ENCODE peak calls at places on chromosomes 2 and 18, in nine cellular contexts. B, G, C, T, J, I, H, R and Q are unnamed samples.

GRCh38 chr18:35117372-35117771 is 76.2 kb downstream of the MAPRE2 start:
- DNase-seq in B (no peak), G (no peak), C (no peak), T (no peak), J (no peak), I (no peak), H (no peak), R (no peak), Q (no peak)

GRCh38 chr2:45205480-45205879 is 196.2 kb upstream of the SIX2 start:
- DNase-seq in B (no peak), G (no peak), C (no peak), T (no peak), J (no peak), I (no peak), H (no peak), R (no peak), Q (no peak)

GRCh38 chr2:68716948-68717661 is 17.5 kb upstream of the ARHGAP25 start:
- DNase-seq in B (no peak), G (no peak), C (no peak), T (no peak), J (no peak), I (no peak), H (no peak), R (no peak), Q (no peak)

GRCh38 chr2:189191766-189192165 is 12.2 kb upstream of the COL5A2 start:
- DNase-seq in B (no peak), G (no peak), C (peak; percentile 56), T (no peak), J (no peak), I (no peak), H (no peak), R (no peak), Q (no peak)

GRCh38 chr2:84855730-84856129 is 25.2 kb downstream of the TRABD2A start:
- DNase-seq in B (no peak), G (no peak), C (no peak), T (no peak), J (no peak), I (no peak), H (no peak), R (no peak), Q (no peak)

GRCh38 chr2:69243652-69244051 is 143.4 kb downstream of the GFPT1 start:
- DNase-seq in B (no peak), G (no peak), C (no peak), T (no peak), J (no peak), I (no peak), H (no peak), R (no peak), Q (no peak)

GRCh38 chr2:121137571-121137970 is 147.4 kb downstream of the TFCP2L1 start:
- DNase-seq in B (no peak), G (no peak), C (no peak), T (no peak), J (peak; percentile 61), I (no peak), H (no peak), R (no peak), Q (no peak)

GRCh38 chr2:205352120-205352519 is 330.2 kb upstream of the NRP2 start:
- DNase-seq in B (no peak), G (no peak), C (peak; percentile 18), T (no peak), J (no peak), I (no peak), H (no peak), R (no peak), Q (no peak)

GRCh38 chr2:20361903-20362302 is 11.3 kb upstream of the PUM2 start:
- DNase-seq in B (no peak), G (peak; percentile 41), C (no peak), T (no peak), J (no peak), I (no peak), H (no peak), R (no peak), Q (no peak)

GRCh38 chr2:104844813-104845551 is 8.9 kb upstream of the POU3F3 start:
- DNase-seq in B (no peak), G (no peak), C (no peak), T (peak; percentile 52), J (no peak), I (no peak), H (no peak), R (no peak), Q (peak; percentile 43)

GRCh38 chr2:119808516-119809147 is 48.9 kb downstream of the PTPN4 start:
- DNase-seq in B (no peak), G (peak; percentile 49), C (no peak), T (no peak), J (no peak), I (no peak), H (no peak), R (no peak), Q (no peak)

GRCh38 chr2:20496477-20496876 is 49.6 kb downstream of the RHOB start:
- DNase-seq in B (no peak), G (no peak), C (no peak), T (no peak), J (no peak), I (no peak), H (no peak), R (peak; percentile 19), Q (no peak)

GRCh38 chr18:34122724-34123334 is 101.9 kb downstream of the NOL4 start:
- DNase-seq in B (no peak), G (peak; percentile 56), C (peak; percentile 5), T (peak; percentile 86), J (no peak), I (peak; percentile 39), H (no peak), R (peak; percentile 16), Q (peak; percentile 75)

GRCh38 chr2:96240341-96241038 is 25.3 kb downstream of the TMEM127 start:
- DNase-seq in B (no peak), G (no peak), C (no peak), T (no peak), J (no peak), I (no peak), H (no peak), R (no peak), Q (peak; percentile 87)

GRCh38 chr18:59517446-59518171 is 158.5 kb upstream of the LMAN1 start:
- DNase-seq in B (no peak), G (peak; percentile 21), C (no peak), T (no peak), J (no peak), I (no peak), H (no peak), R (no peak), Q (no peak)

GRCh38 chr2:130836501-130837174 is at the start of gene ARHGEF4:
- DNase-seq in B (no peak), G (no peak), C (no peak), T (no peak), J (no peak), I (no peak), H (no peak), R (peak; percentile 50), Q (peak; percentile 8)